ENCODE peak calls at places on chromosomes 12 and 14, in four cellular contexts. S is astrocyte, B is GM23248, L is fibroblast of lung. O is an unnamed sample. For H3K79me2, the result is how much of the 10 kb centered on the place peaks cover.

GRCh38 chr12:75666980-75667359 is 155.6 kb upstream of the KRR1 start:
- DNase-seq in S (peak), B (peak), L (peak), O (peak)

GRCh38 chr12:52913424-52913821 is 8.5 kb upstream of the KRT8 start:
- DNase-seq in S (no peak), B (no peak), L (no peak), O (peak)

GRCh38 chr12:57128519-57129247 is 400 bp downstream of the LRP1 start:
- DNase-seq in S (no peak), B (peak), L (no peak), O (peak)

GRCh38 chr12:117395766-117396165 is 34.3 kb upstream of the NOS1 start:
- DNase-seq in S (no peak), B (no peak), L (no peak), O (no peak)

GRCh38 chr12:1297206-1297605 is 297.2 kb downstream of the FBXL14 start:
- DNase-seq in S (peak), B (peak), L (peak), O (peak)

GRCh38 chr12:65306603-65307501 is 28.4 kb downstream of the MSRB3 start:
- DNase-seq in S (peak), B (peak), L (peak), O (no peak)

GRCh38 chr12:52029686-52030085 is 21.6 kb upstream of the NR4A1 start:
- DNase-seq in S (peak), B (peak), L (no peak), O (no peak)

GRCh38 chr12:14185441-14186192 is 179.9 kb upstream of the ATF7IP start:
- DNase-seq in S (peak), B (peak), L (peak), O (no peak)

GRCh38 chr12:122610911-122611310 is 83.9 kb downstream of the KNTC1 start:
- DNase-seq in S (peak), B (no peak), L (peak), O (no peak)

DNA sequence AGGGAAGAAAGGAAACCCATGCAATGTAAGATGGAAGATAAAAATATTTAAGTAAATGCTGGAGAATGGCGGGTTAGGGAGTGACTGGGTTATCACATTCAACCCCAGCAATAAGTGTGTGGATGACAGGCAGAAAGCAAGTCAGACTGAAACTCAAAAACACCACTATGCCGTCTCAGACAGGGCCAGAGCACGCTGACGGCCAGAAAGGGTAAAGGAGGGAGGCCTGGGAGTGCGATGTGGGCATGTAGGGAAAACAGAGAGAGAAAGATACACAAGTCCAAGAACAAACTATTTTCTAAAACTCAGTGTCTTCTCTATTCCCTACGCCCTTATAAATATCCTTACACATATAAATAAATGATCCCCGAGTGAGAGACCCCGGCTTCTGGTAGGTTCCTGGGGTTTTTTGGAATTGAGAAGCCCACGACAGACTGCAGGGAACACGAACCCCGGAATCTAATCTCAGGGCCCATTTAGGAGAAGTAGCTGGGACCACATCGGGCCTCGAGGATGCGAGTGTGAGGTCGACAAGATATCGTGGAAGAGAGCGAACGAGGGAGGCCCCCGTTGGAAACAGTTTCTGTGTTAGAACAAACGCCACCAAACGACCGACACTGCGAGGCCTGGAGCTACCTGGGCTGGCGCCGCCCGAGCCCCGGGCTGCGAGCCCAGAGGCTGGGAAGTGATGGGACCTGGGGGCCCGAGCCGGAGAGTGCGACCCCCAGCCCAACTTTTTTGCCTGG is 744 bp upstream of the OTX2 start:
- DNase-seq in S (no peak), B (no peak), L (no peak), O (no peak)
- H3K79me2 ChIP-seq in S (under half), B (under half), L (under half), O (under half)

GRCh38 chr14:53034036-53034435 is 83.2 kb upstream of the FERMT2 start:
- DNase-seq in S (no peak), B (no peak), L (no peak), O (no peak)
- H3K79me2 ChIP-seq in S (under half), B (under half), L (under half), O (under half)

GRCh38 chr12:62803756-62804155 is 131.2 kb downstream of the PPM1H start:
- DNase-seq in S (no peak), B (no peak), L (no peak), O (no peak)
- H3K79me2 ChIP-seq in S (under half), B (under half), L (under half), O (under half)

DNA sequence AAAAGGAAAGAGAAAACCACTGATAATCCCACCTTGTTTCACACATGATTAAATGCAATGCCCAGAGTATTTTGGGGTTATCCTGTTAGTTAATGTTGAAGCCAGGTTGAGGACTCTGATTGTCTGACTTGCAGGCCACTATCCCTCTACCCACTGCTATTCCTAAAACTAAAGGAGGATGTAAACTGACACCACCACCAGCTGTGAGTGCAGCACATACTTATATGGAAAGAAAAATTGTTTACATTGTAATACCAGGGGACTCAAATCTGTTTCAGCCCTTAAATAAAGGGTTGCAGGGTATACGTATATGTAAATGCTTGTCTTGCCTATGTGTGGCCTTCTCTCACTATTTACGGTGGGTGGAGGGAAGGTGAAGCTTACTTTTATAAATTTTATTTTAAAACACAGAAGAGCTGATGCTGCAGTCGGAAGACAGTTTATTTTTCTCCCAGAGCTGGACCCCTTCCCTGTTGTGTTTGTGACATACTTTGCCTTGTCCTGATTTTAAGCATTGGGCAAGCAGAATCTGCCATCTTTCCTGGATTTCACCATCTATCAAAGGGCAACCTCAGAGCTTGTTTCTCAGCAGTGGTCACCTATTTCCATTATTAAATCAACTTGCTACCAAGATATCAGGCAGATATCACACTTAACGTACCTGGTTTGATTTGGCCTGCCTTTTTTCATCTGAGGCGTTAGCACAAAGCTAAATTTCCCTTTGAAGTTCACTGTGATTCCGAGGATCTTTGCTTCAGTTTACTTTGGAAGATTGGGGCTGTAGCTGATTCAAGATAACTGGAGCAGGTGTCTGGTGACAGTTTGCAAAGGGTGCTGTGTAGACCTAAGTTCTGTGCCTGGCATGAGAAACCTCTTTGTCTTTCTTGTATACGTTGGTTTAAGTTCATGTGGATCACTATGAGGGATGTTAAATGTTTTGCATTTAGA is 25.2 kb downstream of the DAAM1 start:
- DNase-seq in S (peak), B (no peak), L (peak), O (peak)
- H3K79me2 ChIP-seq in S (half or more), B (half or more), L (under half), O (under half)

DNA sequence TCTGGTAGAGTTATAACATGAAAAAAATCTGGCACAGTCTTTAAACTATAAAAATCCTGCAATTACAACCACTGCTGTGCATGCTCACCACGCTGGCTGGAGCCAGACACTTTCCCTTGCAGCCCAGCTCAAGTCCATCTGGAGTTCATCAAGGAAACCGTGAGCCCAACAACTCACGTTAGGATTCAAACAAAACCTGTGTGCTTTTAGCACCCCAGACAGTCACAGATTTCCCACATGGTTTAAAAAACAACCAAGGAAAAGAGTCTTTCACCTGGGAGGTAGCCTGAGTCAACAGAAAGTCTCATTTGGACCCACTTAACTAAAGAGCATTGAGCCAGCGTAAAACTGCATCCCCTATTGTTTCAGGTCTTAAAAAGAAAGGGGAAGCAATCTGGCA is 4.7 kb downstream of the LRIG3 start:
- DNase-seq in S (peak), B (peak), L (peak), O (peak)
- H3K79me2 ChIP-seq in S (half or more), B (half or more), L (half or more), O (half or more)

GRCh38 chr12:132495629-132496207 is 5.8 kb downstream of the FBRSL1 start:
- DNase-seq in S (no peak), B (no peak), L (no peak), O (no peak)

GRCh38 chr12:132497514-132498405 is 7.8 kb downstream of the FBRSL1 start:
- DNase-seq in S (no peak), B (no peak), L (no peak), O (no peak)

GRCh38 chr12:132496710-132497109 is 6.8 kb downstream of the FBRSL1 start:
- DNase-seq in S (no peak), B (no peak), L (no peak), O (no peak)

GRCh38 chr12:132495165-132495544 is 5.2 kb downstream of the FBRSL1 start:
- DNase-seq in S (no peak), B (no peak), L (no peak), O (no peak)

GRCh38 chr12:132496270-132496669 is 6.3 kb downstream of the FBRSL1 start:
- DNase-seq in S (no peak), B (no peak), L (no peak), O (no peak)
- H3K79me2 ChIP-seq in S (half or more), B (half or more), L (half or more), O (half or more)

DNA sequence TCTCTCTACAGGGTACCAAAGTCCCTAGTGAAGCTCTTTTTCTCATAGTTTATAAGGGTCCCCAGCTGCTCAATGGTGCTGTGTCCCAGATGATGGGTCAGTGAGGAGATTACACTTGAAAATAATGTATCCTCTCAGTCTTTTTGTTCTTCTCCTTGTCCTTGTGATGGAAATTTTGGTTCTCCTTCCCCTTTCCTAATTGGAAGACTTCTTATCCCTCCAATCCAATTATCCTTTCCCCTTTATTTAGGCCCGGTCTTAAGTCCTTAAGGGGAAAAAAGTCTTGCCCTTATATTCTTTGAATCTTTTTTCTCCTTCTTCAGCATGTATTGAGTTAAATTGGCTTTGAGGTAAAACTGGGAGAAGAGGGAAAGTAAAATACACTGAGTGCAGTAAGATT is 126.1 kb upstream of the PTPRQ start:
- DNase-seq in S (no peak), B (no peak), L (no peak), O (no peak)
- H3K79me2 ChIP-seq in S (under half), B (under half), L (under half), O (under half)

O was measured in osteoblast.